ENCODE peak calls at places on chromosomes 11 and 22, in nine cellular contexts. B, D, L, Y, R, F, J, X and Z are unnamed samples.

GRCh38 chr11:92492372-92492771 is 267.8 kb downstream of the FAT3 start:
- DNase-seq in J (no peak), R (no peak), F (no peak), X (no peak), B (no peak), D (no peak), Y (no peak), L (no peak), Z (no peak)

GRCh38 chr11:33835143-33835878 is 56.6 kb downstream of the LMO2 start:
- DNase-seq in F (peak; percentile 55), B (no peak), L (no peak), R (no peak), D (no peak), J (no peak), X (peak; percentile 21), Y (no peak), Z (peak; percentile 78)

GRCh38 chr11:112834277-112834755 is 126.9 kb upstream of the NCAM1 start:
- DNase-seq in R (peak; percentile 49), F (no peak), L (peak; percentile 75), X (no peak), B (no peak), J (peak; percentile 52), D (peak; percentile 82), Y (no peak), Z (no peak)

GRCh38 chr22:21780259-21780658 is 44.7 kb upstream of the YPEL1 start:
- DNase-seq in J (no peak), L (no peak), R (no peak), F (no peak), D (no peak), X (no peak), B (no peak), Y (no peak), Z (no peak)

GRCh38 chr11:129803533-129803932 is 12.1 kb upstream of the TMEM45B start:
- DNase-seq in J (no peak), R (peak; percentile 87), F (no peak), D (no peak), B (no peak), L (no peak), X (no peak), Y (no peak), Z (no peak)

GRCh38 chr11:126329644-126330200 is 25.8 kb upstream of the ST3GAL4 start:
- DNase-seq in J (no peak), D (peak; percentile 0), Y (no peak), F (no peak), R (no peak), X (no peak), L (no peak), B (no peak), Z (no peak)

GRCh38 chr22:29797351-29797750 is 30.2 kb downstream of the UQCR10 start:
- DNase-seq in J (no peak), Y (no peak), R (no peak), L (no peak), F (no peak), B (no peak), X (peak; percentile 55), D (no peak), Z (no peak)

GRCh38 chr11:66363805-66364535 is 7.6 kb downstream of the SLC29A2 start:
- DNase-seq in B (peak; percentile 92), X (peak; percentile 55), L (peak; percentile 54), D (no peak), R (no peak), J (no peak), F (peak; percentile 38), Y (no peak), Z (no peak)

GRCh38 chr11:11856638-11857037 is 14.9 kb downstream of the USP47 start:
- DNase-seq in L (no peak), Y (no peak), X (no peak), D (no peak), R (no peak), B (no peak), J (no peak), F (no peak), Z (no peak)

GRCh38 chr11:35796542-35796941 is 134.0 kb downstream of the TRIM44 start:
- DNase-seq in Y (no peak), D (no peak), L (no peak), J (no peak), F (peak; percentile 91), X (no peak), R (no peak), B (no peak), Z (peak; percentile 40)

GRCh38 chr11:134691474-134691873 is 279.4 kb upstream of the B3GAT1 start:
- DNase-seq in D (no peak), X (no peak), B (no peak), F (peak; percentile 8), Y (no peak), L (no peak), R (no peak), J (no peak), Z (no peak)

GRCh38 chr22:37154925-37155712 is 5.4 kb upstream of the IL2RB start:
- DNase-seq in B (no peak), F (no peak), Y (no peak), X (no peak), J (no peak), D (no peak), L (no peak), R (no peak), Z (no peak)

GRCh38 chr11:115769891-115770290 is 265.7 kb upstream of the CADM1 start:
- DNase-seq in J (no peak), L (no peak), D (no peak), R (no peak), Y (no peak), X (no peak), F (no peak), B (no peak), Z (no peak)

GRCh38 chr11:63896071-63896470 is 20.9 kb downstream of the RCOR2 start:
- DNase-seq in B (no peak), F (no peak), D (no peak), Y (no peak), L (no peak), X (no peak), R (no peak), J (no peak), Z (no peak)

GRCh38 chr11:62505112-62505783 is 41.4 kb downstream of the AHNAK start:
- DNase-seq in B (peak; percentile 92), Y (no peak), D (no peak), R (peak; percentile 86), L (no peak), J (peak; percentile 69), F (no peak), X (no peak), Z (peak; percentile 16)

GRCh38 chr11:36261094-36261493 is 28.1 kb downstream of the COMMD9 start:
- DNase-seq in B (no peak), J (no peak), F (no peak), X (no peak), D (no peak), R (no peak), Y (no peak), L (no peak), Z (no peak)

GRCh38 chr22:20520093-20520511 is 12.7 kb downstream of the MED15 start:
- DNase-seq in J (no peak), L (no peak), F (peak; percentile 98), D (no peak), R (no peak), B (no peak), X (no peak), Y (peak; percentile 63), Z (peak; percentile 76)

GRCh38 chr11:116079580-116079979 is 575.4 kb upstream of the CADM1 start:
- DNase-seq in R (no peak), F (no peak), X (no peak), D (no peak), L (no peak), J (no peak), B (no peak), Y (no peak), Z (no peak)

GRCh38 chr22:47307326-47307725 is 544.9 kb downstream of the TBC1D22A start:
- DNase-seq in Y (no peak), D (no peak), L (no peak), R (no peak), X (no peak), J (peak; percentile 31), F (no peak), B (no peak), Z (no peak)

GRCh38 chr11:6817668-6818067 is 18.2 kb upstream of the OR6A2 start:
- DNase-seq in B (peak; percentile 70), F (no peak), J (no peak), D (no peak), L (no peak), X (no peak), R (no peak), Y (no peak), Z (no peak)

GRCh38 chr11:20112291-20113146 is 47.8 kb downstream of the DBX1 start:
- DNase-seq in F (peak; percentile 82), B (no peak), L (peak; percentile 54), J (peak; percentile 86), D (peak; percentile 84), X (no peak), R (peak; percentile 82), Y (peak; percentile 83), Z (peak; percentile 92)

GRCh38 chr11:32385998-32386397 is 49.3 kb downstream of the WT1 start:
- DNase-seq in F (peak; percentile 37), D (no peak), Y (no peak), J (no peak), B (peak; percentile 84), L (peak; percentile 51), R (no peak), X (no peak), Z (peak; percentile 24)